ENCODE peak calls at places on chromosome 5, in four cellular contexts. One of them, this sample, is unnamed.
A peak's percentile ranks its signal among the peaks of the same experiment; 100 is the strongest.

GRCh38 chr5:89901983-89902382 is 507.6 kb downstream of the CETN3 start:
- DNase-seq in fibroblast of lung: no peak
- DNase-seq in SJCRH30: no peak
- DNase-seq in heart left ventricle: peak; percentile 52
- DNase-seq in this sample: no peak

GRCh38 chr5:130141689-130142320 is 237.5 kb downstream of the CHSY3 start:
- DNase-seq in fibroblast of lung: peak; percentile 32
- DNase-seq in SJCRH30: peak; percentile 55
- DNase-seq in heart left ventricle: no peak
- DNase-seq in this sample: no peak

GRCh38 chr5:88428633-88429032 is 160.0 kb upstream of the TMEM161B start:
- DNase-seq in fibroblast of lung: no peak
- DNase-seq in heart left ventricle: no peak
- DNase-seq in SJCRH30: no peak
- DNase-seq in this sample: no peak

GRCh38 chr5:134101686-134102439 is 12.6 kb upstream of the TCF7 start:
- DNase-seq in SJCRH30: peak; percentile 77
- DNase-seq in fibroblast of lung: peak; percentile 9
- DNase-seq in heart left ventricle: peak; percentile 64
- DNase-seq in this sample: peak; percentile 64

GRCh38 chr5:132420706-132421272 is 51.3 kb downstream of the SLC22A5 start:
- DNase-seq in fibroblast of lung: no peak
- DNase-seq in heart left ventricle: peak; percentile 40
- DNase-seq in SJCRH30: no peak
- DNase-seq in this sample: peak; percentile 43

GRCh38 chr5:112036206-112036605 is 279.2 kb upstream of the NREP start:
- DNase-seq in heart left ventricle: no peak
- DNase-seq in SJCRH30: no peak
- DNase-seq in fibroblast of lung: peak; percentile 73
- DNase-seq in this sample: no peak

GRCh38 chr5:132496631-132497487 is 6.3 kb upstream of the IRF1 start:
- DNase-seq in heart left ventricle: peak; percentile 92
- DNase-seq in SJCRH30: peak; percentile 71
- DNase-seq in fibroblast of lung: peak; percentile 87
- DNase-seq in this sample: no peak

GRCh38 chr5:74430910-74431309 is 209.6 kb downstream of the ENC1 start:
- DNase-seq in heart left ventricle: no peak
- DNase-seq in SJCRH30: no peak
- DNase-seq in fibroblast of lung: no peak
- DNase-seq in this sample: no peak

GRCh38 chr5:65695896-65696295 is 26.0 kb downstream of the SGTB start:
- DNase-seq in SJCRH30: no peak
- DNase-seq in heart left ventricle: no peak
- DNase-seq in fibroblast of lung: no peak
- DNase-seq in this sample: no peak

GRCh38 chr5:1118738-1119137 is 6.9 kb upstream of the SLC12A7 start:
- DNase-seq in fibroblast of lung: peak; percentile 12
- DNase-seq in SJCRH30: peak; percentile 73
- DNase-seq in heart left ventricle: peak; percentile 81
- DNase-seq in this sample: no peak

GRCh38 chr5:38885208-38885607 is 39.4 kb downstream of the OSMR start:
- DNase-seq in heart left ventricle: no peak
- DNase-seq in fibroblast of lung: no peak
- DNase-seq in SJCRH30: no peak
- DNase-seq in this sample: no peak

GRCh38 chr5:113293068-113293571 is 141.7 kb downstream of the TSSK1B start:
- DNase-seq in heart left ventricle: no peak
- DNase-seq in SJCRH30: peak; percentile 46
- DNase-seq in fibroblast of lung: peak; percentile 25
- DNase-seq in this sample: no peak

GRCh38 chr5:95836544-95836943 is 14.0 kb upstream of the GLRX start:
- DNase-seq in SJCRH30: no peak
- DNase-seq in heart left ventricle: no peak
- DNase-seq in fibroblast of lung: no peak
- DNase-seq in this sample: no peak

GRCh38 chr5:82225525-82226172 is 52.5 kb downstream of the RPS23 start:
- DNase-seq in fibroblast of lung: peak; percentile 40
- DNase-seq in SJCRH30: peak; percentile 86
- DNase-seq in heart left ventricle: peak; percentile 44
- DNase-seq in this sample: peak; percentile 32

DNA sequence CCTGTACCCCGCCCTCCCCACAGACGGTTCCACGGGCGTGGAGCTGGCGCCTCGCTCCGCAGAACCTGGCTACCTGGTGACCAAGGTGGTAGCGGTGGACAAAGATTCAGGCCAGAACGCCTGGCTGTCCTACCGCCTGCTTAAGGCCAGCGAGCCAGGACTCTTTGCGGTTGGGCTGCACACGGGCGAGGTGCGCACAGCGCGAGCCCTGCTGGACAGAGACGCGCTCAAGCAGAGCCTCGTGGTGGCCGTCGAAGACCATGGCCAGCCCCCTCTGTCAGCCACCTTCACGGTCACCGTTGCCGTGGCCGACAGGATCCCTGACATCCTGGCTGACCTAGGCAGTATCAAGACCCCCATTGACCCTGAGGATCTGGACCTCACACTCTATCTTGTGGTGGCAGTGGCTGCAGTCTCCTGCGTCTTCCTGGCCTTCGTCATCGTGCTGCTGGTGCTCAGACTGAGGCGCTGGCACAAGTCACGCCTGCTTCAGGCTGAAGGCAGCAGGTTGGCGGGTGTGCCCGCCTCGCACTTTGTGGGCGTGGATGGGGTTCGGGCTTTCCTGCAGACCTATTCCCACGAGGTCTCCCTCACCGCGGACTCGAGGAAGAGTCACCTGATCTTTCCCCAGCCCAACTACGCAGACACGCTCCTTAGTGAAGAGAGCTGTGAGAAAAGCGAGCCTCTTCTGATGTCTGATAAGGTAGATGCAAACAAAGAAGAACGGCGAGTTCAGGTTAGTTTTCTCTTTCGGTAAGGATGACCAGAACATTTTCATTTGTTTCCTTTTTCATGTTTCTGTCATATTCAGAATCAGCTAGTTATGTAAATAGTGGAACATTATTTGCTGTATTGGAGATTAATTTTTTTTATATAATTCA is 2.3 kb downstream of the PCDHGA5 start:
- DNase-seq in fibroblast of lung: no peak
- DNase-seq in SJCRH30: no peak
- DNase-seq in heart left ventricle: no peak
- DNase-seq in this sample: no peak
- H3K9me3 ChIP-seq in fibroblast of lung: peaks cover 5% of the 10 kb centered on the region
- H3K9me3 ChIP-seq in SJCRH30: peaks cover 18% of the 10 kb centered on the region
- H3K9me3 ChIP-seq in heart left ventricle: peaks cover 94% of the 10 kb centered on the region
- H3K9me3 ChIP-seq in this sample: peaks cover 48% of the 10 kb centered on the region

DNA sequence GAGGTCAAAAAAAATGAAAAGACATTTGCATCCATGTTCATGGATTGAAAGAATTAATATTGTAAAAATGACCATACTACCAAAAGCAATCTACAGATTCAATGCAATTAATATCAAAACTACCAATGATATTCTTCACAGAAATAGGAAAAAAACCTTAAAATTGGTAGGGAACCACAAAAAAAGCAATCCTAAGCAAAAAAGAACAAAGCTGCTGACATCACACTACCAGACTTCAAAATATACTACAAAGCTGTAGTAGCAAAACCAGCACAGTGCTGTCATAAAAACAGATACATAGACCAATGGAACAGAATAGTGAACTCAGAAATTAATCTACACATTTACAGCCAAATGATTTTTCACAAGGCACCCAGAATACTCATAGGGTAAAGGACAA is 34.3 kb downstream of the RGMB start:
- DNase-seq in SJCRH30: no peak
- DNase-seq in fibroblast of lung: no peak
- DNase-seq in heart left ventricle: no peak
- DNase-seq in this sample: no peak
- H3K9me3 ChIP-seq in SJCRH30: peaks cover 13% of the 10 kb centered on the region
- H3K9me3 ChIP-seq in fibroblast of lung: no peaks in the 10 kb centered on the region
- H3K9me3 ChIP-seq in heart left ventricle: peaks cover 20% of the 10 kb centered on the region
- H3K9me3 ChIP-seq in this sample: peaks cover 17% of the 10 kb centered on the region

GRCh38 chr5:179387151-179388110 is 42.2 kb upstream of the ADAMTS2 start:
- DNase-seq in SJCRH30: no peak
- DNase-seq in fibroblast of lung: no peak
- DNase-seq in heart left ventricle: no peak
- DNase-seq in this sample: no peak

DNA sequence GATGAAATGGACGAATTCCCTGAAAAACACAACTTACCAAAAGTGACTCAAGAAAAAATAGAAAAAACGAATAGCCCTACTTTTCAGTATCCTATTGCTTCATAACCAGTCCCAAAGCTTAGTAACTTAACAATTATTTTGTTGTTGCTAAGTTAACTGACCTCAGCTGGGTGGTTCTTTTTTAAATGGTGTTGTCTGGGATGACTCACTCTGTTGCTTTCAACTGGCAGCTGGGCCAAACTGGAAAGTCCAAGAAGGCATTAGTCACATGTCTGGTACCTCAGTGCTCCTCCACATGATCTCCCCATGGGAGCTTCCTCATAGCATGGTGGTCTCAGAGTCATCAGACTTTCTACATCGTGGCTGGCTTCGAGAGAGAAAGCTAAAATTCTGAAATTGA is 47.8 kb upstream of the ADAMTS2 start:
- DNase-seq in fibroblast of lung: peak; percentile 33
- DNase-seq in heart left ventricle: no peak
- DNase-seq in SJCRH30: no peak
- DNase-seq in this sample: no peak
- H3K9me3 ChIP-seq in fibroblast of lung: no peaks in the 10 kb centered on the region
- H3K9me3 ChIP-seq in heart left ventricle: peaks cover 52% of the 10 kb centered on the region
- H3K9me3 ChIP-seq in SJCRH30: no peaks in the 10 kb centered on the region
- H3K9me3 ChIP-seq in this sample: peaks cover 40% of the 10 kb centered on the region

GRCh38 chr5:17224858-17225436 is 7.5 kb downstream of the BASP1 start:
- DNase-seq in heart left ventricle: no peak
- DNase-seq in SJCRH30: no peak
- DNase-seq in fibroblast of lung: peak; percentile 83
- DNase-seq in this sample: no peak
- H3K9me3 ChIP-seq in heart left ventricle: no peaks in the 10 kb centered on the region
- H3K9me3 ChIP-seq in SJCRH30: no peaks in the 10 kb centered on the region
- H3K9me3 ChIP-seq in fibroblast of lung: no peaks in the 10 kb centered on the region
- H3K9me3 ChIP-seq in this sample: no peaks in the 10 kb centered on the region

DNA sequence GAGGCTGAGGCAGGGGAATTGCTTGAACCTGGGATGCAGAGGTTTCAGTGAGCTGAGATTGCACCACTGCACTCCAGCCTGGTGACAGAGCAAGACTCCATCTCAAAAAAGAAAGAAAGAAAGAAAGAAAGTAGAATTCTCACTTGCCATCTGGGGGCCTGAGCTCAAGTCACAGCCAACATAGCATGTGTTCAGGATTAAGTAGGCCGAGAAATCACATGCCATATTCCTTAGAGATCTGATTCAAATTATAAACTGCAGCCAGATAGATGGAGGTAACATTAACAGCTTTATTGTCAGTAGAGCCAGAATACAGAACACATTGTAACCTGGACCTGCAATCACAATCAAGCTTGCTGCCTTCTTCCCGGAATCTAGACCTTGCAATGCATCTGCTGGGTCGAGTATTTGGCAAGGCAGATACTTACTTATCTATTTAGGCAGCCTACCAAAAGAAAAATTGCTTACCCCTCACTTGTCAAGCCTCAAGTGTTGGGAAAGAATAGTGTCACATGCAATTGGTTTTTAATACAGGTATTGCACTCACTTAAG is 173.7 kb downstream of the CPLANE1 start:
- DNase-seq in heart left ventricle: no peak
- DNase-seq in SJCRH30: no peak
- DNase-seq in fibroblast of lung: peak; percentile 36
- DNase-seq in this sample: no peak
- H3K9me3 ChIP-seq in heart left ventricle: no peaks in the 10 kb centered on the region
- H3K9me3 ChIP-seq in SJCRH30: no peaks in the 10 kb centered on the region
- H3K9me3 ChIP-seq in fibroblast of lung: no peaks in the 10 kb centered on the region
- H3K9me3 ChIP-seq in this sample: no peaks in the 10 kb centered on the region

GRCh38 chr5:179065703-179066102 is 5.5 kb downstream of the ZNF354C start:
- DNase-seq in SJCRH30: no peak
- DNase-seq in fibroblast of lung: no peak
- DNase-seq in heart left ventricle: no peak
- DNase-seq in this sample: no peak
- H3K9me3 ChIP-seq in SJCRH30: peaks cover 12% of the 10 kb centered on the region
- H3K9me3 ChIP-seq in fibroblast of lung: peaks cover 3% of the 10 kb centered on the region
- H3K9me3 ChIP-seq in heart left ventricle: peaks cover 50% of the 10 kb centered on the region
- H3K9me3 ChIP-seq in this sample: peaks cover 56% of the 10 kb centered on the region

GRCh38 chr5:178931846-178932760 is 8.9 kb upstream of the ZNF454 start:
- DNase-seq in SJCRH30: no peak
- DNase-seq in fibroblast of lung: no peak
- DNase-seq in heart left ventricle: no peak
- DNase-seq in this sample: no peak
- H3K9me3 ChIP-seq in SJCRH30: peaks cover 27% of the 10 kb centered on the region
- H3K9me3 ChIP-seq in fibroblast of lung: no peaks in the 10 kb centered on the region
- H3K9me3 ChIP-seq in heart left ventricle: peaks cover 98% of the 10 kb centered on the region
- H3K9me3 ChIP-seq in this sample: peaks cover 72% of the 10 kb centered on the region

GRCh38 chr5:143213231-143213850 is 190.1 kb downstream of the NR3C1 start:
- DNase-seq in SJCRH30: no peak
- DNase-seq in fibroblast of lung: peak; percentile 66
- DNase-seq in heart left ventricle: no peak
- DNase-seq in this sample: no peak
- H3K9me3 ChIP-seq in SJCRH30: no peaks in the 10 kb centered on the region
- H3K9me3 ChIP-seq in fibroblast of lung: no peaks in the 10 kb centered on the region
- H3K9me3 ChIP-seq in heart left ventricle: no peaks in the 10 kb centered on the region
- H3K9me3 ChIP-seq in this sample: no peaks in the 10 kb centered on the region

DNA sequence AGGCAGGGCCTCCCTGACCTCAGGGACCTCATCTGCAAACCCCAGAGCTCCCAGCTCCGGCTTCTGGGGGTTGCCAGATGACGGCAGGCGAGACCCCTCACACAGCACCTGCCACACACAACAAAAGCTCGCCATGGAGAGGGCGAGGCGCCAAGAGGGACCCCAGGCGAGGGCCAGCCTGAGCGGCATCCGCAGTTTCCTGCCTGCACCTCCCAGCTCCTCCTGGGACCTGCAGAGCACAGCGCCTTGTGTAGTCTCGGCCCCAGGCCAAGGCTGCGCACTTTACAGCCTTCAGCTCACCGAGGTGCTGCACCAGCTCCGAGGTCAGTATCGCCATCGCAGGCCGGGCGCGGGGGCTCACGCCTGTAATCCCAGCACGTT is 82.4 kb upstream of the ADAMTS2 start:
- DNase-seq in SJCRH30: no peak
- DNase-seq in heart left ventricle: no peak
- DNase-seq in fibroblast of lung: no peak
- DNase-seq in this sample: no peak
- H3K9me3 ChIP-seq in SJCRH30: no peaks in the 10 kb centered on the region
- H3K9me3 ChIP-seq in heart left ventricle: no peaks in the 10 kb centered on the region
- H3K9me3 ChIP-seq in fibroblast of lung: no peaks in the 10 kb centered on the region
- H3K9me3 ChIP-seq in this sample: no peaks in the 10 kb centered on the region